ENCODE peak calls at places on chromosome 21, in five cellular contexts. One of them, this sample, is unnamed.

GRCh38 chr21:18069875-18070274 is 174.8 kb upstream of the CHODL start:
- DNase-seq in esophagus squamous epithelium: no peak
- DNase-seq in fibroblast of pulmonary artery: no peak
- DNase-seq in NB4: no peak
- DNase-seq in transverse colon: no peak
- DNase-seq in this sample: no peak

GRCh38 chr21:14526199-14526598 is 19.9 kb downstream of the SAMSN1 start:
- DNase-seq in esophagus squamous epithelium: no peak
- DNase-seq in fibroblast of pulmonary artery: no peak
- DNase-seq in NB4: peak
- DNase-seq in transverse colon: no peak
- DNase-seq in this sample: no peak

GRCh38 chr21:15943009-15943666 is 213.4 kb downstream of the USP25 start:
- DNase-seq in esophagus squamous epithelium: no peak
- DNase-seq in fibroblast of pulmonary artery: peak
- DNase-seq in NB4: no peak
- DNase-seq in transverse colon: no peak
- DNase-seq in this sample: peak

GRCh38 chr21:29849735-29850176 is 90.0 kb downstream of the GRIK1 start:
- DNase-seq in esophagus squamous epithelium: no peak
- DNase-seq in fibroblast of pulmonary artery: peak
- DNase-seq in NB4: peak
- DNase-seq in transverse colon: peak
- DNase-seq in this sample: peak

GRCh38 chr21:28089599-28090421 is 902.9 kb downstream of the LTN1 start:
- DNase-seq in esophagus squamous epithelium: no peak
- DNase-seq in fibroblast of pulmonary artery: no peak
- DNase-seq in NB4: no peak
- DNase-seq in transverse colon: no peak
- DNase-seq in this sample: no peak

GRCh38 chr21:42614811-42615342 is 38.5 kb upstream of the PDE9A start:
- DNase-seq in esophagus squamous epithelium: no peak
- DNase-seq in fibroblast of pulmonary artery: no peak
- DNase-seq in NB4: peak
- DNase-seq in transverse colon: peak
- DNase-seq in this sample: peak

GRCh38 chr21:14120091-14120734 is 90.5 kb downstream of the LIPI start:
- DNase-seq in esophagus squamous epithelium: no peak
- DNase-seq in fibroblast of pulmonary artery: peak
- DNase-seq in NB4: peak
- DNase-seq in transverse colon: peak
- DNase-seq in this sample: peak

GRCh38 chr21:32918467-32919140 is 107.1 kb upstream of the OLIG2 start:
- DNase-seq in esophagus squamous epithelium: no peak
- DNase-seq in fibroblast of pulmonary artery: no peak
- DNase-seq in NB4: no peak
- DNase-seq in transverse colon: no peak
- DNase-seq in this sample: no peak

GRCh38 chr21:43362306-43362927 is 64.5 kb downstream of the SIK1 start:
- DNase-seq in esophagus squamous epithelium: peak
- DNase-seq in fibroblast of pulmonary artery: peak
- DNase-seq in NB4: peak
- DNase-seq in transverse colon: peak
- DNase-seq in this sample: no peak

GRCh38 chr21:15682182-15682895 is 47.4 kb upstream of the USP25 start:
- DNase-seq in esophagus squamous epithelium: no peak
- DNase-seq in fibroblast of pulmonary artery: peak
- DNase-seq in NB4: peak
- DNase-seq in transverse colon: no peak
- DNase-seq in this sample: peak

GRCh38 chr21:31892686-31893085 is 19.9 kb downstream of the HUNK start:
- DNase-seq in esophagus squamous epithelium: no peak
- DNase-seq in fibroblast of pulmonary artery: no peak
- DNase-seq in NB4: no peak
- DNase-seq in transverse colon: no peak
- DNase-seq in this sample: no peak

GRCh38 chr21:17730782-17731181 is 88.4 kb downstream of the C21orf91 start:
- DNase-seq in esophagus squamous epithelium: no peak
- DNase-seq in fibroblast of pulmonary artery: peak
- DNase-seq in NB4: peak
- DNase-seq in transverse colon: no peak
- DNase-seq in this sample: peak

GRCh38 chr21:34603002-34603709 is 11.8 kb downstream of the RCAN1 start:
- DNase-seq in esophagus squamous epithelium: no peak
- DNase-seq in fibroblast of pulmonary artery: peak
- DNase-seq in NB4: peak
- DNase-seq in transverse colon: peak
- DNase-seq in this sample: peak

GRCh38 chr21:35019631-35020032 is 29.5 kb downstream of the RUNX1 start:
- DNase-seq in esophagus squamous epithelium: no peak
- DNase-seq in fibroblast of pulmonary artery: no peak
- DNase-seq in NB4: no peak
- DNase-seq in transverse colon: peak
- DNase-seq in this sample: no peak

GRCh38 chr21:32494946-32495703 is 82.6 kb downstream of the EVA1C start:
- DNase-seq in esophagus squamous epithelium: no peak
- DNase-seq in fibroblast of pulmonary artery: peak
- DNase-seq in NB4: no peak
- DNase-seq in transverse colon: no peak
- DNase-seq in this sample: peak

GRCh38 chr21:35217504-35218060 is 168.5 kb upstream of the RUNX1 start:
- DNase-seq in esophagus squamous epithelium: no peak
- DNase-seq in fibroblast of pulmonary artery: peak
- DNase-seq in NB4: no peak
- DNase-seq in transverse colon: no peak
- DNase-seq in this sample: peak

GRCh38 chr21:32819702-32820101 is 48.1 kb upstream of the PAXBP1 start:
- DNase-seq in esophagus squamous epithelium: no peak
- DNase-seq in fibroblast of pulmonary artery: peak
- DNase-seq in NB4: no peak
- DNase-seq in transverse colon: no peak
- DNase-seq in this sample: peak

GRCh38 chr21:28865488-28866186 is 127.0 kb downstream of the LTN1 start:
- DNase-seq in esophagus squamous epithelium: no peak
- DNase-seq in fibroblast of pulmonary artery: no peak
- DNase-seq in NB4: no peak
- DNase-seq in transverse colon: no peak
- DNase-seq in this sample: peak

GRCh38 chr21:28427356-28428022 is 565.2 kb downstream of the LTN1 start:
- DNase-seq in esophagus squamous epithelium: no peak
- DNase-seq in fibroblast of pulmonary artery: peak
- DNase-seq in NB4: no peak
- DNase-seq in transverse colon: no peak
- DNase-seq in this sample: no peak

GRCh38 chr21:17371470-17371869 is 141.4 kb upstream of the CXADR start:
- DNase-seq in esophagus squamous epithelium: no peak
- DNase-seq in fibroblast of pulmonary artery: peak
- DNase-seq in NB4: no peak
- DNase-seq in transverse colon: no peak
- DNase-seq in this sample: peak

GRCh38 chr21:38831526-38832467 is 26.1 kb downstream of the ETS2 start:
- DNase-seq in esophagus squamous epithelium: no peak
- DNase-seq in fibroblast of pulmonary artery: peak
- DNase-seq in NB4: peak
- DNase-seq in transverse colon: peak
- DNase-seq in this sample: peak

GRCh38 chr21:39077816-39078215 is 105.4 kb downstream of the PSMG1 start:
- DNase-seq in esophagus squamous epithelium: no peak
- DNase-seq in fibroblast of pulmonary artery: no peak
- DNase-seq in NB4: peak
- DNase-seq in transverse colon: no peak
- DNase-seq in this sample: peak

GRCh38 chr21:45861156-45861870 is 120.3 kb upstream of the COL6A1 start:
- DNase-seq in esophagus squamous epithelium: no peak
- DNase-seq in fibroblast of pulmonary artery: no peak
- DNase-seq in NB4: no peak
- DNase-seq in transverse colon: no peak
- DNase-seq in this sample: no peak

GRCh38 chr21:45864436-45864835 is 117.1 kb upstream of the COL6A1 start:
- DNase-seq in esophagus squamous epithelium: no peak
- DNase-seq in fibroblast of pulmonary artery: peak
- DNase-seq in NB4: no peak
- DNase-seq in transverse colon: no peak
- DNase-seq in this sample: no peak

GRCh38 chr21:45863751-45864150 is 117.8 kb upstream of the COL6A1 start:
- DNase-seq in esophagus squamous epithelium: no peak
- DNase-seq in fibroblast of pulmonary artery: no peak
- DNase-seq in NB4: no peak
- DNase-seq in transverse colon: no peak
- DNase-seq in this sample: no peak

GRCh38 chr21:45862544-45863207 is 118.9 kb upstream of the COL6A1 start:
- DNase-seq in esophagus squamous epithelium: no peak
- DNase-seq in fibroblast of pulmonary artery: no peak
- DNase-seq in NB4: no peak
- DNase-seq in transverse colon: no peak
- DNase-seq in this sample: no peak

DNA sequence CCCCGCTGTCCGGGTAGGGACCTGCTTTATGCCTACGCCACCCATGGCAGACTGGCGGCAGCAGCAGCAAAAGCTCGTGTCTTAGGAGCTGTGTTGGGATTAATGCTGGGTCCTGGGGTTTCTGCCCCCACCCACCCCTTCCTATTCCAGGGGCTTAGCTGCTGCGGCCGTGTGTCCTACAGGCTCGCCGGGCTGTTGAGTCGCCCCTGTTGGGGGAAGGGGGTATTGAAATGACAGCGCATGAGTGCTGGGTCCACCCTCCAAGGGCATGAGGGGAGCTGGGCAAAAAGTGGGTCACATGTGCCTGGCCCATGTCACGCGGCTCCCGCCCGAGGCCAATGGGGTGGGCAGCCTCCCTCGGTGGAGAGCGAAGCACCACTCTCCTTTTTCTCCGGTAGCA is 118.3 kb upstream of the COL6A1 start:
- DNase-seq in esophagus squamous epithelium: no peak
- DNase-seq in fibroblast of pulmonary artery: no peak
- DNase-seq in NB4: no peak
- DNase-seq in transverse colon: no peak
- DNase-seq in this sample: no peak
- TF ChIP-seq CTCF in esophagus squamous epithelium: no peak
- TF ChIP-seq CTCF in fibroblast of pulmonary artery: no peak
- TF ChIP-seq CTCF in NB4: no peak
- TF ChIP-seq CTCF in transverse colon: no peak
- TF ChIP-seq CTCF in this sample: no peak

GRCh38 chr21:25614441-25614840 is 7.2 kb upstream of the MRPL39 start:
- DNase-seq in esophagus squamous epithelium: no peak
- DNase-seq in fibroblast of pulmonary artery: no peak
- DNase-seq in NB4: no peak
- DNase-seq in transverse colon: no peak
- DNase-seq in this sample: no peak

GRCh38 chr21:25615880-25616279 is 8.6 kb upstream of the MRPL39 start:
- DNase-seq in esophagus squamous epithelium: no peak
- DNase-seq in fibroblast of pulmonary artery: no peak
- DNase-seq in NB4: no peak
- DNase-seq in transverse colon: no peak
- DNase-seq in this sample: no peak
- TF ChIP-seq CTCF in esophagus squamous epithelium: no peak
- TF ChIP-seq CTCF in fibroblast of pulmonary artery: no peak
- TF ChIP-seq CTCF in NB4: no peak
- TF ChIP-seq CTCF in transverse colon: no peak
- TF ChIP-seq CTCF in this sample: no peak

GRCh38 chr21:44618504-44618903 is 6.6 kb downstream of the KRTAP10-8 start:
- DNase-seq in esophagus squamous epithelium: no peak
- DNase-seq in fibroblast of pulmonary artery: peak
- DNase-seq in NB4: peak
- DNase-seq in transverse colon: peak
- DNase-seq in this sample: no peak
- TF ChIP-seq CTCF in esophagus squamous epithelium: no peak
- TF ChIP-seq CTCF in fibroblast of pulmonary artery: peak
- TF ChIP-seq CTCF in NB4: no peak
- TF ChIP-seq CTCF in transverse colon: no peak
- TF ChIP-seq CTCF in this sample: no peak

DNA sequence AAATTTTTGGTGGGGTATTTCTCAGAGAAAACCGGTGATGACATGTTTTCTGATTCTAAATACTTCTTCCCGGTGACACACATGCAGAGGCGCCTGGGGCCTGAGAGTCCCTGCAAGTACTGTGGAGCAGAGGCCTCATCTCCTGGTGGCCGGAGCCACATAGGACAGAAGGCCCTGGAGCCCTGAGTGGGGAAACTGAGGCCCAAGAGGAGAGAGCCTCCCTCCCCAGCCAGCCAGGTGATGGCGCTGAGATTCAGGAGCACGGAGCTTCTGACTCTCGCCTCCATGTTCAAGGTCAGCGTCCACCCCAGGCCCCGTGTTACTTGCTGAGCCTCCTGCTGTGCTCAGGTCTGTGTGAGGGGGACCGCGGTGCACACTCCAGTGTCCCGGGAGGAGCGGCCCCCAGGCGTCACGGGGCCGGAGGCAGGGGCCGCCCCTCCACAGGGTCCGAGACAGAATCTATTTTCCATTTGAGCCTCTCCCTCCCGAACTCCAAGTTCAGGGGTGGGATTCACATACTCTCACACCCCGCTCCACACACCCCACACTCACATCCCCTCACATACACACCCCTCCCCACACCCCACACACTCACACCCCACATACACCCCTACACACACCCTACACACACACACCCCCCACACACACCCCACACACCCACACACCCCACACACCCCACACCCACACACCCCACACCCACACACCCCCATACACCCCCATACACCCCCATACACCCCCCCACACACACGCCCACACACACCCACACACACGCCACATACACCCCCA is 43.8 kb downstream of the SLX9 start:
- DNase-seq in esophagus squamous epithelium: no peak
- DNase-seq in fibroblast of pulmonary artery: peak
- DNase-seq in NB4: no peak
- DNase-seq in transverse colon: no peak
- DNase-seq in this sample: no peak
- TF ChIP-seq CTCF in esophagus squamous epithelium: no peak
- TF ChIP-seq CTCF in fibroblast of pulmonary artery: no peak
- TF ChIP-seq CTCF in NB4: no peak
- TF ChIP-seq CTCF in transverse colon: no peak
- TF ChIP-seq CTCF in this sample: no peak

DNA sequence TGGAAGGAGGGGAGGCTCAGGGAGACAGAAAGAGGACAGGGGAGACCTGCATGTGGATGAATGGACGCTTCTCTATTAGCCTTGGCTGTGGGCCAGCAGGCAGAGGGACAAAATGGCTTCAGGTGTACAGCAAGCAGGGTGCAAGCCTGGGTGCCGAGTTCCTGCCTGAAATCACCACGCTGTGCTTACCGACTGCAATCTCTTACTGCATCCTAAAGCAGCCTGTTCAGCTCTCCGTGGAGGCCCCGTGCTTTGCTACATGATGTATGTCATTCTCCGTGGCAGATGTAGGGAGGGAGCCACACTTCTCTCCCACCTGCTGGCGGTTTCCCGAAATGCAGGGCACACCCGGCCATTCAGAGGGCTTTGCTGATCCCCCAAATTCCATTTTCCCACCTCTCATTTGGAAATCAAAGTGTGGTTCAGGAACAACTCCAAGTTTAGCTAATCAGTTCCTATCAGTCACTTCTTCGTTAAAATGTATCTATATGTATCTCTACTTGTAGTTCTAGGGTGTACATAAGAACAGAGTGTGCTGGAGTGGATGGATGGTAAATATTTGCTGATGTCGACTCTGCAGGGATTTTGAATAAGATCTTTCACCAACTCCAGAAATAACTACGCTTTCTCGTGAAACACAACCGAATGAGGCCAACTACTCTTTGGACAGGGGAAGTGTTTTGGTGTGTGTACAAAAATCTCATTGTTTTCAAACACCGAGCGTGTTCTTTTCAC is 122.3 kb upstream of the BACE2 start:
- DNase-seq in esophagus squamous epithelium: no peak
- DNase-seq in fibroblast of pulmonary artery: no peak
- DNase-seq in NB4: peak
- DNase-seq in transverse colon: no peak
- DNase-seq in this sample: peak
- TF ChIP-seq CTCF in esophagus squamous epithelium: no peak
- TF ChIP-seq CTCF in fibroblast of pulmonary artery: no peak
- TF ChIP-seq CTCF in NB4: peak
- TF ChIP-seq CTCF in transverse colon: peak
- TF ChIP-seq CTCF in this sample: peak

This sample was measured in MCF 10A.